ENCODE peak calls at places on chromosomes 12 and 14, in five cellular contexts. N, P, K, W and J are unnamed samples.

GRCh38 chr14:94641632-94641955 is 29.4 kb downstream of the SERPINA3 start:
- DNase-seq in K (no peak), W (no peak), P (no peak), N (no peak), J (no peak)

GRCh38 chr12:52990206-52990605 is 16.1 kb upstream of the EIF4B start:
- DNase-seq in W (no peak), N (no peak), P (no peak), K (no peak), J (no peak)

GRCh38 chr12:68067762-68068376 is 78.6 kb downstream of the IFNG-AS1 start:
- DNase-seq in N (no peak), K (peak; percentile 18), P (no peak), W (no peak), J (no peak)

GRCh38 chr14:100406505-100407131 is 83.5 kb downstream of the SLC25A47 start:
- DNase-seq in N (peak; percentile 28), K (peak; percentile 81), P (no peak), W (peak; percentile 41), J (peak; percentile 45)

GRCh38 chr14:36271939-36272907 is 48.2 kb downstream of the MBIP start:
- DNase-seq in P (no peak), K (no peak), N (no peak), W (no peak), J (no peak)

GRCh38 chr14:62691613-62692489 is 353.4 kb downstream of the KCNH5 start:
- DNase-seq in K (peak; percentile 97), N (no peak), W (no peak), P (peak; percentile 73), J (no peak)

GRCh38 chr12:123267335-123267920 is 4.2 kb downstream of the CDK2AP1 start:
- DNase-seq in W (no peak), K (no peak), P (no peak), N (no peak), J (no peak)

GRCh38 chr12:16881986-16882385 is 276.0 kb upstream of the LMO3 start:
- DNase-seq in K (no peak), W (no peak), N (no peak), P (no peak), J (no peak)

GRCh38 chr14:21267431-21267845 is 1.8 kb downstream of the HNRNPC start:
- DNase-seq in K (no peak), P (no peak), N (no peak), W (no peak), J (no peak)